ENCODE peak calls at places on chromosomes 16 and 17, in four cellular contexts. X, W, F and Q are unnamed samples.

GRCh38 chr16:49600976-49601375 is 227.4 kb downstream of the C16orf78 start:
- DNase-seq in X (no peak), F (no peak), W (no peak), Q (no peak)

GRCh38 chr17:19760781-19761180 is 12.7 kb upstream of the ALDH3A1 start:
- DNase-seq in X (no peak), W (peak), F (no peak), Q (no peak)

GRCh38 chr17:80692931-80693467 is 148.4 kb downstream of the RPTOR start:
- DNase-seq in F (no peak), X (no peak), W (no peak), Q (no peak)

GRCh38 chr16:4090476-4090875 is 25.8 kb downstream of the ADCY9 start:
- DNase-seq in F (no peak), X (no peak), W (no peak), Q (no peak)

GRCh38 chr17:3665834-3666233 is 2.5 kb downstream of the TAX1BP3 start:
- DNase-seq in W (no peak), F (no peak), X (no peak), Q (no peak)

GRCh38 chr16:12803203-12804093 is at the start of gene CPPED1:
- DNase-seq in X (peak), F (peak), W (peak), Q (peak)

GRCh38 chr17:5902671-5903070 is 167.5 kb upstream of the WSCD1 start:
- DNase-seq in F (no peak), X (no peak), W (no peak), Q (no peak)

GRCh38 chr16:969508-970378 is 1.0 kb downstream of the LMF1 start:
- DNase-seq in F (no peak), X (no peak), W (no peak), Q (no peak)

GRCh38 chr16:1325261-1325660 is 8.2 kb upstream of the BAIAP3 start:
- DNase-seq in F (no peak), W (no peak), X (no peak), Q (no peak)

GRCh38 chr17:12712941-12713340 is 47.3 kb downstream of the MYOCD start:
- DNase-seq in F (no peak), X (no peak), W (no peak), Q (no peak)

GRCh38 chr17:80465316-80465974 is 11.0 kb downstream of the NPTX1 start:
- DNase-seq in F (no peak), X (no peak), W (no peak), Q (no peak)

GRCh38 chr17:48488548-48489106 is 42.2 kb downstream of the HOXB1 start:
- DNase-seq in X (no peak), W (no peak), F (no peak), Q (no peak)

GRCh38 chr17:83179378-83179777 is 100.0 kb downstream of the METRNL start:
- DNase-seq in F (no peak), X (no peak), W (peak), Q (no peak)

GRCh38 chr17:74738051-74738996 is 1.3 kb downstream of the RAB37 start:
- DNase-seq in W (no peak), F (peak), X (no peak), Q (no peak)

GRCh38 chr16:84144301-84144858 is 597 bp downstream of the HSDL1 start:
- DNase-seq in W (no peak), F (peak), X (no peak), Q (no peak)

GRCh38 chr16:57539072-57539796 is 2.9 kb upstream of the CCDC102A start:
- DNase-seq in W (peak), X (no peak), F (no peak), Q (no peak)

GRCh38 chr16:17930280-17930679 is 406.3 kb downstream of the NPIPA8 start:
- DNase-seq in F (no peak), W (no peak), X (no peak), Q (no peak)

GRCh38 chr17:81166033-81166472 is at the start of gene AATK:
- DNase-seq in F (no peak), W (no peak), X (no peak), Q (no peak)

GRCh38 chr17:80096531-80097306 is 4.7 kb upstream of the GAA start:
- DNase-seq in W (no peak), X (no peak), F (no peak), Q (no peak)

GRCh38 chr17:7656958-7657715 is 6.4 kb downstream of the ATP1B2 start:
- DNase-seq in W (no peak), F (peak), X (no peak), Q (no peak)

GRCh38 chr16:26697826-26698225 is 368.9 kb upstream of the C16orf82 start:
- DNase-seq in F (no peak), W (no peak), X (no peak), Q (no peak)

GRCh38 chr17:38701504-38702165 is 3.4 kb upstream of the MLLT6 start:
- DNase-seq in F (peak), X (no peak), W (peak), Q (no peak)

GRCh38 chr17:151886-152859 is 14.8 kb downstream of the SCGB1C2 start:
- DNase-seq in W (no peak), F (peak), X (no peak), Q (no peak)

GRCh38 chr17:13306310-13306962 is 288.6 kb upstream of the ELAC2 start:
- DNase-seq in W (no peak), F (peak), X (peak), Q (peak)

GRCh38 chr16:48003226-48003907 is 152.4 kb downstream of the ABCC12 start:
- DNase-seq in W (no peak), X (peak), F (no peak), Q (no peak)

GRCh38 chr17:45940826-45941225 is 46.5 kb downstream of the MAPT start:
- DNase-seq in X (no peak), F (no peak), W (peak), Q (peak)

GRCh38 chr17:62076864-62077788 is 12.0 kb upstream of the MED13 start:
- DNase-seq in F (no peak), W (no peak), X (no peak), Q (no peak)

GRCh38 chr16:8921626-8921984 is 39.5 kb downstream of the LITAFD start:
- DNase-seq in W (no peak), F (no peak), X (no peak), Q (no peak)

GRCh38 chr16:8920676-8921625 is 38.8 kb downstream of the LITAFD start:
- DNase-seq in W (no peak), F (no peak), X (no peak), Q (no peak)

GRCh38 chr16:8919089-8919933 is 37.2 kb downstream of the LITAFD start:
- DNase-seq in W (no peak), X (no peak), F (no peak), Q (no peak)

GRCh38 chr16:8923199-8923598 is 40.5 kb downstream of the USP7 start:
- DNase-seq in W (no peak), X (no peak), F (no peak), Q (no peak)

GRCh38 chr16:8919934-8920465 is 37.8 kb downstream of the LITAFD start:
- DNase-seq in W (no peak), F (no peak), X (no peak), Q (no peak)
- H3K4me3 ChIP-seq in W (no peak), F (no peak), X (no peak), Q (no peak)

GRCh38 chr17:72150632-72151460 is 30.0 kb downstream of the SOX9 start:
- DNase-seq in X (no peak), W (no peak), F (peak), Q (peak)

GRCh38 chr17:72142614-72143013 is 21.8 kb downstream of the SOX9 start:
- DNase-seq in F (no peak), X (no peak), W (no peak), Q (no peak)

GRCh38 chr17:72145562-72145961 is 24.7 kb downstream of the SOX9 start:
- DNase-seq in X (no peak), F (no peak), W (no peak), Q (no peak)

GRCh38 chr17:72143245-72143644 is 22.4 kb downstream of the SOX9 start:
- DNase-seq in F (no peak), W (no peak), X (no peak), Q (peak)

DNA sequence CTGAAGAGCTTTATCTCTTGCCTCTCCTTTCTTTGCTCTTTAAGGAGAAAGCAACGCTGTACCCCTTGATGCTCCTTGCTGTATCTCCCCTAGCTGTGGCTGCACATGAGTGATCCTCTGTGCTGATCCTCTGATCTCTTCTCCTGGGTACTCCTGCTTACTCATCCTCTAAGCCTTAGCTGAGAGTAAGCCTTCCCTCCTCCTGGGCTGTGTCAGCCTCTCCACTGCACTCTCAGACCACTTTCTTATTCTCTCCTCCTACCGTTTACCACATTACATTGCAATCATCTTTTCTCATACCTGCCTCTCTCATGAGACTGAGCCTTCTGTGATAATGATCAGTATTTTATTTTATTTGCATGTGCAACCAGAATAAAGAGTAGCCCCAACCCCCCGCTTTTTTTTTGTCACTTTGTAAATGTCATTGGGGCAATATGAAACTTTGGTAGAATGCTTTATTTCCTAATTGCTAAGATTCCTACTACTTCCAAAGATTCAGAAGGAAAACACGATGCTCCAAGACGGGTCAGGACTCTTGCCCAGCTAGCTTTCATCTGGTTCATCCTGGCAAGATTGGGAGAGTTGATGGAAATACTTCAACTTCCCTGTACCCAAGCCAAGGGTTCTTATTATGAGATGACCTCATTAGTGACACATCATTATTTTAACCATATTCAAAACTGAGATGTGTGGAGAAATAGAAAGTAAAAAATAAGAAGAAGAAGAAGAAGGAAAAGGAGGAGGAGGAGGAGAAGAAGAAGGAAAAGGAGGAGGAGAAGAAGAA is 25.3 kb downstream of the SOX9 start:
- DNase-seq in X (no peak), W (no peak), F (peak), Q (peak)
- TF ChIP-seq CTCF in X (no peak), W (no peak), F (no peak), Q (peak)

GRCh38 chr16:79772028-79772427 is 171.5 kb upstream of the MAF start:
- DNase-seq in X (no peak), W (no peak), F (no peak), Q (no peak)

GRCh38 chr16:79767597-79768280 is 167.2 kb upstream of the MAF start:
- DNase-seq in W (no peak), X (no peak), F (peak), Q (no peak)

GRCh38 chr16:79770244-79771064 is 169.9 kb upstream of the MAF start:
- DNase-seq in F (peak), X (peak), W (peak), Q (peak)

GRCh38 chr16:79768594-79768993 is 168.1 kb upstream of the MAF start:
- DNase-seq in F (no peak), W (no peak), X (no peak), Q (no peak)

DNA sequence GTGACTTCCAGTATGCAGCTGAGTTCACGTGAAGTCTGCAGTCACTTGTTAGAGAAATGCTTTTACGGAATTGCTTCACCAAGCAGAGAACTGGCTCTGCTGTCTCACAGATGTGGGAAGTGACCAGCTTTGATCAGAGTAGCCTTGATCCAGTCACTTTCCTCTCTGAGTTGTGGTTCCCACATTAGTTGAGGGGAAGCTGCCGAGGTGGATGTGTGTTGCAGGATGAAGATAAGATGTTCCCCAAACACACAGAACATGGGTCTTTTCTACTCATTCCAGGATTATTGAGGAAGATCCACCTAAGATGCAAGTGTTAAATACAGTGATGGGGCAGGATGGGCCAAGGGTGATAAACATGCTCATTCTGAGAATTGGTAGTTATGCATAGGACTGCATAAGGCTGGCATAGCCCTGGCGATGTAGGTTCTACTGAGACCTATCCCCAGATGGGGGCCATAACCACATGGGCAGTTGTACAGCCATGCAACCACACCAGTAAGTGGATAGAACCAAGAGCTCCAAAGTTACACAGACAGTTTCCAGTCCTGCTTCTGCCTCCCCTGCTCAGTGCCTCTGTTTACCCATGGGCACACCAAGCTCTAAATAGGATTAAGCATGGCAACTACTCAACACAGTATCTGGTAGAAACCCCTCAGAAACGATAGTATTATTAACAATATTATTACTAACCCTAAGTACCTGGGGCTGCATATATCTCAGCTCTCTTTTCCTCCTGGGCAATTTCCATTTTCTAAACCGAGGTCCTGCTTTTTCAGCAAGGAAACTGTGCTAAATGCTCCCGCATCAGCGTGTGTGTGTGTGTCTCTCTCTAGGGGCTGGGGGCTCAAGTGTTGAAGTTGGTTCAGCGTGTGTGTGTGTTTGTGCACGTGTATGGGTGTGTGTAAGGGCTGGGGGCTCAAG is 169.0 kb upstream of the MAF start:
- DNase-seq in W (no peak), F (no peak), X (no peak), Q (no peak)
- H3K4me3 ChIP-seq in W (peak), F (peak), X (peak), Q (peak)

GRCh38 chr17:58632324-58633314 is 59.2 kb downstream of the TEX14 start:
- DNase-seq in F (no peak), W (no peak), X (no peak), Q (no peak)

GRCh38 chr17:58639681-58640080 is 52.2 kb downstream of the TEX14 start:
- DNase-seq in W (no peak), X (no peak), F (no peak), Q (no peak)

GRCh38 chr17:58641937-58642336 is 49.9 kb downstream of the TEX14 start:
- DNase-seq in X (no peak), F (no peak), W (no peak), Q (no peak)

GRCh38 chr17:58640202-58640601 is 51.6 kb downstream of the TEX14 start:
- DNase-seq in F (no peak), X (no peak), W (no peak), Q (no peak)

DNA sequence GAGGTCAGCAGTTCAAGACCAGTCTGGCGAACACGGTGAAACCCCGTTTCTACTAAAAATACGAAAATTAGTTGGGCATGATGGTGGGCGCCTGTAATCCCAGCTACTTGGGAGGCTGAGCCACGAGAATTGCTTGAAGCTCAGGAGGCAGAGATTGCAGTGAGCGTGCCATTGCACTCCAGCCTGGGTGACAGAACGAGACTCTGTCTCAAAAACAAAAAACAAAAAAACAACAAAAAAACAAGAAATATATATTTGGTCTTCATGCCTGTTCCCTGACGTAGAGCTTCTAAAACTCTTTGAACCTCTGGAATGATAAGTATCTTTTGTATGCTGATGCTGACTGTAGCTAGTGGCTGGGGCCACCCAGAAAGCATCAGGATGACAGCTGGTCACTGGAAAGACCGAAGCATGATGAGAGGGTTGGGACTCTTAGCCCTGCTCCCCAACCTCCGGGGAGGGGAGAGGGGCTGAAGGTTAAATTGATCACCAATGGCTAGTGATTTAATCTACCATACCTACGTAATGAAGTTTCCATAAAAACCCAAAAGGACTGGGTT is 54.8 kb downstream of the TEX14 start:
- DNase-seq in F (no peak), W (no peak), X (no peak), Q (no peak)
- TF ChIP-seq CTCF in F (no peak), W (no peak), X (no peak), Q (no peak)

GRCh38 chr16:24609417-24609739 is 70.0 kb downstream of the RBBP6 start:
- DNase-seq in W (no peak), F (no peak), X (no peak), Q (no peak)
- H3K4me3 ChIP-seq in W (no peak), F (no peak), X (no peak), Q (no peak)